ENCODE peak calls at places on chromosomes 4 and X, in ten cellular contexts. W, C, H, P, O, F, E, J, V and D are unnamed samples.

GRCh38 chr4:117137143-117137542 is 51.8 kb upstream of the TRAM1L1 start:
- DNase-seq in W (no peak), C (no peak), H (no peak), P (no peak), O (no peak), F (peak), E (peak), J (no peak), V (no peak), D (no peak)

GRCh38 chrX:94942603-94943002 is 1268.6 kb downstream of the FAM133A start:
- DNase-seq in W (no peak), C (no peak), H (no peak), P (no peak), O (no peak), F (no peak), E (no peak), J (no peak), V (no peak), D (peak)

GRCh38 chrX:24014388-24015018 is 12.5 kb downstream of the KLHL15 start:
- DNase-seq in W (no peak), C (peak), H (no peak), P (no peak), O (no peak), F (no peak), E (no peak), J (no peak), V (no peak), D (no peak)

GRCh38 chr4:120754590-120754989 is 167.9 kb downstream of the PRDM5 start:
- DNase-seq in W (no peak), C (no peak), H (no peak), P (no peak), O (no peak), F (no peak), E (no peak), J (no peak), V (no peak), D (no peak)

GRCh38 chrX:114581528-114582263 is 2.2 kb upstream of the HTR2C start:
- DNase-seq in W (no peak), C (no peak), H (no peak), P (no peak), O (no peak), F (no peak), E (no peak), J (no peak), V (no peak), D (peak)

GRCh38 chrX:93259029-93259428 is 414.3 kb downstream of the NAP1L3 start:
- DNase-seq in W (no peak), C (no peak), H (no peak), P (no peak), O (no peak), F (no peak), E (no peak), J (no peak), V (no peak), D (peak)

GRCh38 chr4:154549894-154550790 is at the start of gene PLRG1:
- DNase-seq in W (peak), C (peak), H (peak), P (peak), O (peak), F (peak), E (peak), J (peak), V (peak), D (peak)

GRCh38 chr4:128338634-128339355 is 51.2 kb upstream of the PGRMC2 start:
- DNase-seq in W (no peak), C (no peak), H (no peak), P (no peak), O (no peak), F (peak), E (peak), J (no peak), V (no peak), D (no peak)

GRCh38 chr4:64724689-64725088 is 315.4 kb upstream of the TECRL start:
- DNase-seq in W (no peak), C (no peak), H (no peak), P (no peak), O (no peak), F (no peak), E (no peak), J (no peak), V (no peak), D (no peak)

GRCh38 chr4:23857353-23857752 is 32.5 kb downstream of the PPARGC1A start:
- DNase-seq in W (no peak), C (no peak), H (no peak), P (no peak), O (no peak), F (peak), E (peak), J (no peak), V (no peak), D (no peak)

GRCh38 chr4:158644755-158645154 is 26.9 kb downstream of the C4orf46 start:
- DNase-seq in W (no peak), C (no peak), H (no peak), P (no peak), O (no peak), F (no peak), E (no peak), J (no peak), V (no peak), D (no peak)

GRCh38 chr4:189202182-189202868 is 738.3 kb upstream of the FRG1 start:
- DNase-seq in W (peak), C (peak), H (no peak), P (no peak), O (no peak), F (peak), E (peak), J (no peak), V (peak), D (peak)

GRCh38 chr4:125334936-125335335 is 20.2 kb downstream of the FAT4 start:
- DNase-seq in W (no peak), C (no peak), H (no peak), P (no peak), O (no peak), F (no peak), E (peak), J (no peak), V (no peak), D (no peak)